ENCODE peak calls at places on chromosomes 12 and 14, in seven cellular contexts. J is tibial artery, U is body of pancreas, P is thoracic aorta, T is AG04450, Y is suprapubic skin, F is uterus. R is an unnamed sample.
A peak's percentile ranks its signal among the peaks of the same experiment; 100 is the strongest.

GRCh38 chr12:113314121-113314529 is 20.8 kb downstream of the SLC8B1 start:
- DNase-seq in J (no peak), U (no peak), P (no peak), T (no peak), Y (no peak), F (peak; percentile 41), R (no peak)

GRCh38 chr14:82806426-82806825 is 1272.8 kb upstream of the SEL1L start:
- DNase-seq in J (no peak), U (no peak), P (no peak), T (no peak), Y (no peak), F (no peak), R (no peak)

GRCh38 chr12:25495336-25496097 is 57.6 kb downstream of the LMNTD1 start:
- DNase-seq in J (no peak), U (no peak), P (no peak), T (peak; percentile 57), Y (no peak), F (no peak), R (no peak)

GRCh38 chr14:51643137-51643536 is 8.6 kb upstream of the FRMD6 start:
- DNase-seq in J (no peak), U (no peak), P (no peak), T (no peak), Y (no peak), F (no peak), R (no peak)

GRCh38 chr14:72913809-72914208 is 12.5 kb upstream of the DCAF4 start:
- DNase-seq in J (no peak), U (no peak), P (no peak), T (no peak), Y (no peak), F (no peak), R (no peak)

GRCh38 chr12:57613427-57614109 is 2.3 kb downstream of the ARHGEF25 start:
- DNase-seq in J (no peak), U (no peak), P (no peak), T (no peak), Y (peak; percentile 46), F (no peak), R (no peak)

GRCh38 chr14:105863296-105864108 is 337.1 kb downstream of the TMEM121 start:
- DNase-seq in J (peak; percentile 11), U (peak; percentile 9), P (no peak), T (no peak), Y (no peak), F (peak; percentile 6), R (peak; percentile 7)

GRCh38 chr12:127670796-127671195 is 596.2 kb upstream of the TMEM132C start:
- DNase-seq in J (no peak), U (no peak), P (no peak), T (no peak), Y (no peak), F (no peak), R (no peak)

GRCh38 chr12:94287245-94287628 is 138.9 kb downstream of the PLXNC1 start:
- DNase-seq in J (no peak), U (no peak), P (no peak), T (no peak), Y (no peak), F (no peak), R (no peak)

GRCh38 chr12:51028126-51028810 is 2.1 kb upstream of the SLC11A2 start:
- DNase-seq in J (peak; percentile 29), U (no peak), P (no peak), T (no peak), Y (no peak), F (no peak), R (peak; percentile 21)

GRCh38 chr12:102063066-102063465 is 1.3 kb upstream of the WASHC3 start:
- DNase-seq in J (no peak), U (no peak), P (no peak), T (no peak), Y (no peak), F (no peak), R (no peak)

GRCh38 chr12:105351523-105351922 is 21.0 kb downstream of the C12orf75 start:
- DNase-seq in J (no peak), U (no peak), P (no peak), T (no peak), Y (no peak), F (no peak), R (no peak)

GRCh38 chr14:85416771-85417170 is 113.2 kb upstream of the FLRT2 start:
- DNase-seq in J (no peak), U (no peak), P (no peak), T (peak; percentile 16), Y (no peak), F (no peak), R (no peak)

GRCh38 chr12:27347779-27348178 is 15.1 kb downstream of the BMAL2 start:
- DNase-seq in J (no peak), U (no peak), P (no peak), T (no peak), Y (no peak), F (no peak), R (no peak)

GRCh38 chr12:64633940-64634337 is 23.6 kb downstream of the RASSF3 start:
- DNase-seq in J (peak; percentile 59), U (peak; percentile 78), P (no peak), T (no peak), Y (no peak), F (peak; percentile 46), R (peak; percentile 74)

GRCh38 chr12:109727039-109727723 is 13.6 kb downstream of the FAM222A start:
- DNase-seq in J (no peak), U (peak; percentile 67), P (no peak), T (no peak), Y (peak; percentile 63), F (no peak), R (no peak)

GRCh38 chr12:110780448-110780847 is 37.8 kb upstream of the PPP1CC start:
- DNase-seq in J (no peak), U (no peak), P (no peak), T (no peak), Y (no peak), F (no peak), R (no peak)

GRCh38 chr12:80242341-80242740 is 143.0 kb downstream of the OTOGL start:
- DNase-seq in J (no peak), U (no peak), P (no peak), T (no peak), Y (no peak), F (no peak), R (no peak)

GRCh38 chr14:99024926-99025325 is 247.1 kb downstream of the BCL11B start:
- DNase-seq in J (no peak), U (no peak), P (no peak), T (no peak), Y (no peak), F (no peak), R (no peak)

GRCh38 chr12:92136883-92137582 is 8.6 kb downstream of the BTG1 start:
- DNase-seq in J (no peak), U (no peak), P (no peak), T (peak; percentile 82), Y (no peak), F (no peak), R (no peak)

GRCh38 chr14:35506927-35507326 is 27.0 kb upstream of the INSM2 start:
- DNase-seq in J (no peak), U (no peak), P (no peak), T (no peak), Y (no peak), F (no peak), R (no peak)

GRCh38 chr14:87049886-87050820 is 942.8 kb downstream of the GALC start:
- DNase-seq in J (no peak), U (peak; percentile 44), P (no peak), T (peak; percentile 3), Y (no peak), F (no peak), R (no peak)

GRCh38 chr14:61102549-61103466 is 121.8 kb downstream of the SLC38A6 start:
- DNase-seq in J (no peak), U (peak; percentile 29), P (no peak), T (no peak), Y (no peak), F (no peak), R (no peak)

GRCh38 chr12:64066052-64066451 is 156.0 kb downstream of the KICS2 start:
- DNase-seq in J (no peak), U (no peak), P (no peak), T (no peak), Y (no peak), F (no peak), R (no peak)

GRCh38 chr12:60335765-60336164 is 739.9 kb downstream of the SLC16A7 start:
- DNase-seq in J (no peak), U (no peak), P (no peak), T (peak; percentile 7), Y (no peak), F (no peak), R (no peak)

GRCh38 chr12:45518516-45519235 is 210.8 kb upstream of the ARID2 start:
- DNase-seq in J (no peak), U (no peak), P (no peak), T (no peak), Y (no peak), F (no peak), R (no peak)

GRCh38 chr12:27554421-27555186 is 30.6 kb downstream of the PPFIBP1 start:
- DNase-seq in J (peak; percentile 49), U (peak; percentile 23), P (no peak), T (no peak), Y (peak; percentile 82), F (peak; percentile 66), R (peak; percentile 14)

GRCh38 chr14:61620130-61620946 is 75.0 kb upstream of the HIF1A start:
- DNase-seq in J (no peak), U (no peak), P (peak; percentile 26), T (peak; percentile 57), Y (no peak), F (peak; percentile 37), R (no peak)

GRCh38 chr12:77893918-77894317 is 63.2 kb downstream of the NAV3 start:
- DNase-seq in J (no peak), U (peak; percentile 85), P (no peak), T (no peak), Y (no peak), F (no peak), R (peak; percentile 68)

GRCh38 chr14:24670594-24670993 is 36.6 kb upstream of the GZMB start:
- DNase-seq in J (no peak), U (no peak), P (no peak), T (no peak), Y (no peak), F (no peak), R (no peak)

GRCh38 chr12:3527181-3527580 is 36.2 kb downstream of the PRMT8 start:
- DNase-seq in J (no peak), U (no peak), P (no peak), T (no peak), Y (no peak), F (no peak), R (no peak)
- H3K27ac ChIP-seq in J (no peak overlapping the region), U (no peak overlapping the region), P (no peak overlapping the region), T (no peak overlapping the region), Y (no peak overlapping the region), F (no peak overlapping the region), R (no peak overlapping the region)

GRCh38 chr14:104302794-104303405 is 164.5 kb downstream of the KIF26A start:
- DNase-seq in J (no peak), U (no peak), P (no peak), T (no peak), Y (no peak), F (no peak), R (no peak)
- H3K27ac ChIP-seq in J (no peak overlapping the region), U (no peak overlapping the region), P (no peak overlapping the region), T (no peak overlapping the region), Y (no peak overlapping the region), F (no peak overlapping the region), R (no peak overlapping the region)

GRCh38 chr12:131862600-131862993 is 31.8 kb upstream of the ULK1 start:
- DNase-seq in J (no peak), U (no peak), P (no peak), T (no peak), Y (peak; percentile 55), F (no peak), R (no peak)
- H3K27ac ChIP-seq in J (no peak overlapping the region), U (no peak overlapping the region), P (no peak overlapping the region), T (no peak overlapping the region), Y (no peak overlapping the region), F (no peak overlapping the region), R (no peak overlapping the region)

GRCh38 chr14:31339743-31340142 is 80.6 kb downstream of the HEATR5A start:
- DNase-seq in J (no peak), U (no peak), P (no peak), T (no peak), Y (no peak), F (no peak), R (no peak)
- H3K27ac ChIP-seq in J (peak overlapping the region; percentile 6), U (no peak overlapping the region), P (no peak overlapping the region), T (no peak overlapping the region), Y (no peak overlapping the region), F (no peak overlapping the region), R (no peak overlapping the region)